ENCODE peak calls at places on chromosomes 5 and 9, in four cellular contexts. P is H9, M is H1, T is mesenchymal stem cell. Q is an unnamed sample.

GRCh38 chr9:81607593-81608288 is 81.6 kb downstream of the TLE1 start:
- DNase-seq in M (no peak), P (no peak), T (no peak), Q (no peak)

GRCh38 chr5:1299961-1300360 is 5.1 kb upstream of the TERT start:
- DNase-seq in M (no peak), T (no peak), P (peak; percentile 18), Q (no peak)

GRCh38 chr5:177300236-177300880 is 3.2 kb downstream of the RAB24 start:
- DNase-seq in P (peak; percentile 70), M (no peak), T (peak; percentile 94), Q (no peak)

GRCh38 chr9:95746408-95747165 is 128.9 kb upstream of the ERCC6L2 start:
- DNase-seq in T (no peak), P (no peak), M (no peak), Q (no peak)

GRCh38 chr9:12494411-12494810 is 198.8 kb upstream of the TYRP1 start:
- DNase-seq in T (no peak), P (no peak), M (no peak), Q (no peak)

GRCh38 chr5:172151661-172152210 is 36.3 kb downstream of the STK10 start:
- DNase-seq in M (no peak), P (no peak), T (no peak), Q (no peak)

GRCh38 chr5:11905209-11905608 is 963 bp upstream of the CTNND2 start:
- DNase-seq in M (no peak), T (no peak), P (no peak), Q (no peak)

GRCh38 chr9:3467593-3468219 is 58.1 kb downstream of the RFX3 start:
- DNase-seq in T (peak; percentile 79), M (no peak), P (peak; percentile 64), Q (peak; percentile 33)

GRCh38 chr5:76766746-76767145 is 50.8 kb downstream of the F2R start:
- DNase-seq in P (no peak), M (no peak), T (peak; percentile 36), Q (no peak)

GRCh38 chr5:129069316-129069715 is 25.2 kb upstream of the ISOC1 start:
- DNase-seq in P (no peak), T (no peak), M (no peak), Q (no peak)

GRCh38 chr5:72366324-72366976 is 46.3 kb downstream of the PTCD2 start:
- DNase-seq in M (no peak), T (peak; percentile 71), P (peak; percentile 48), Q (peak; percentile 61)

GRCh38 chr5:158287643-158288228 is 428.8 kb upstream of the CLINT1 start:
- DNase-seq in T (peak; percentile 67), M (no peak), P (no peak), Q (no peak)

GRCh38 chr9:102032614-102033013 is 294.2 kb upstream of the GRIN3A start:
- DNase-seq in M (no peak), P (no peak), T (no peak), Q (no peak)

GRCh38 chr9:79023134-79023577 is 548.6 kb upstream of the TLE4 start:
- DNase-seq in M (no peak), P (no peak), T (peak; percentile 87), Q (no peak)

DNA sequence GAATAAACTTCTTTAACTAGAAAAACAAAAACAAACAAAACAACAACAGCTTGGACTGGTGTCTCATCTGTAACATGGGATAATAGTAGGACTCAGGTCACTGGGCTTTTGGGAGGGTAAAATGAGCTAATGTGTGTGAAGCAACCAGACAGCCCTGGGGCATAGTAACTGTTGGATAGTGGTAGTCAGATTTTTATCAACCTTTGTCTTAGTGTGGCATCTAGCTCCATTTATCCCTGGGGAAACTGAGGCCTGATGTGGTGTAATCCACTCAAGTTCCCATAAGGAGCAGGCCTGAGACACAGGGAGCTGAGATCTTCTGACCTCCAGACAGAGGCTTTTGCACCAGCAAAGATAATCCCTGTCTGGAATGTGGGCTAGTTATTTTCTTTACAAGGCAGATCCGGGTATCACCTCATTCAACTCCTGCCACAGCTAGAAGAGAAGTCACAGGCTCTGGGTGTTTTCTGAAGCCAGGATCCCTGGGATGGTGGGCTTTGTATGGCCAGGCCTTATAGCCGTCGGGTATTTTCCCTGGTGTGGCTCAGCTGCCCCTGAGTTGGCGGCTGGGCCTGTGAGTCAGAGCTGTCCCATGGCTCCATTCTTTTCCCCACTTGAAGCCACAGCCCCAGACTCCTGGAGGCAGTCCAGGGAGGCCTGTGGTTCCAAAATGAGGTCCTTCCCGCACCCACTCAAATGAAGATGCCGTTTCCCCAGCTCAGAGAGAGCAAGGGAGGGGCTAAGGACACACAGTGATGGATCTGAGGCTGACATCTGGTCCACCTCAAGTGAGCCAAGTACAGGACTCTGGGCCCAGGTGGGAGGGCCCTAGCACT is 26.1 kb upstream of the CSF1R start:
- DNase-seq in P (peak; percentile 28), T (peak; percentile 89), M (peak; percentile 41), Q (peak; percentile 48)
- H2BK15ac ChIP-seq in P (no peak overlapping the region), T (no peak overlapping the region), M (no peak overlapping the region), Q (peak overlapping the region; percentile 80)

DNA sequence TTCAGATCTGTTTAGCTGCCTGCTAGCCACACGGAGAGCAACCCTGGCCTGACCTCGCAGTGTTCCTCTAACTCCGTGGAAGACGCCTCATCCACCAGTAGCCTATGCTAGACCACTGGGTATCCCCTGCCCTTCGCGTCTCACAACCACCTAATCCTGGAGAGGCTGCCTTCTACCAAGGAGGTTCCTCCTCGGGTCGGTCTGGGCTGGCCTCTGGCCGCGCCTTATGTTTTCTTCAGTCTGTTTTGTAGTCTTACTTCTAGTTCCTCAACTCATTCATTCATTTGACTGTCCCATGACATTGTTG is 1.6 kb upstream of the TPM2 start:
- DNase-seq in T (no peak), M (no peak), P (peak; percentile 64), Q (no peak)
- H2BK12ac ChIP-seq in T (peak overlapping the region; percentile 79), M (peak overlapping the region; percentile 45), P (no peak overlapping the region), Q (no peak overlapping the region)

GRCh38 chr9:14731294-14731981 is 8.9 kb upstream of the CER1 start:
- DNase-seq in T (no peak), P (no peak), M (no peak), Q (no peak)
- H2BK15ac ChIP-seq in T (no peak overlapping the region), P (no peak overlapping the region), M (no peak overlapping the region), Q (no peak overlapping the region)

GRCh38 chr9:86274821-86275643 is 7.3 kb downstream of the ISCA1 start:
- DNase-seq in M (no peak), P (no peak), T (no peak), Q (no peak)
- H2BK12ac ChIP-seq in M (no peak overlapping the region), P (no peak overlapping the region), T (no peak overlapping the region), Q (no peak overlapping the region)

GRCh38 chr5:149265559-149265958 is 6.1 kb upstream of the AFAP1L1 start:
- DNase-seq in P (no peak), T (peak; percentile 69), M (no peak), Q (no peak)

GRCh38 chr5:149261246-149261645 is 10.4 kb upstream of the AFAP1L1 start:
- DNase-seq in P (no peak), T (no peak), M (no peak), Q (no peak)

GRCh38 chr5:149262315-149262714 is 9.3 kb upstream of the AFAP1L1 start:
- DNase-seq in P (no peak), T (no peak), M (no peak), Q (no peak)

GRCh38 chr5:149267241-149267973 is 4.3 kb upstream of the AFAP1L1 start:
- DNase-seq in P (no peak), M (no peak), T (no peak), Q (no peak)

DNA sequence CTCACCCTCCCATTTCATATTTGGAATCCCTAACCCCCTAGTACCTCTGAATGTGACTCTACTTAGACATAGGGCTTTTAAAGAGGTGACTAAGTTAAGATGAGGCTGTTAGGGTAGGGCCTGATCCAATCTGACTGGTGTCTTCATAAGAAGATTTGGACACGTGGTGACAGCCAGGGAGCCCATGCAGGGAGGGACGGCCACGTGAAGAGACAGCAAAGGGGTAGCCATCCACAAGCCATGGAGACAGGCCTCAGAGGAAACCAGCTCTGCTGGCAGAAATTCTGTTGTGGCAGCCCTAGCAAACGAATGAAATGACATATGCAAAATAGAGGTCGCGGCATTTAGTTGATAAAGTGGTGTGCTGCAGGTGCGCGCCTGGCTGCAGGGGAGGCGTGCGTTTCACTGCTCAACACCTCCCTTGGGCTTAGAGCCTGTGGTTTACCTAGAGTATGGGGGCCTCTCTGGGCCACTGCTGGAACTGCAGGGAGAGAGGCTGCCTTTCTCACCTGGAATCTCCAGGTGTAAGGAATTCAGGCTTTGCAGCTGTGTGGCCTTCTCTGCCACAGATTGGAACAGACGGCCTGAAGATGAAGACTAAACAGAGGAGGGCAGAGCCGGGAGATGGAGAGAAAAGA is 7.1 kb upstream of the AFAP1L1 start:
- DNase-seq in M (peak; percentile 85), P (peak; percentile 89), T (no peak), Q (peak; percentile 23)
- H2BK15ac ChIP-seq in M (no peak overlapping the region), P (no peak overlapping the region), T (no peak overlapping the region), Q (no peak overlapping the region)

DNA sequence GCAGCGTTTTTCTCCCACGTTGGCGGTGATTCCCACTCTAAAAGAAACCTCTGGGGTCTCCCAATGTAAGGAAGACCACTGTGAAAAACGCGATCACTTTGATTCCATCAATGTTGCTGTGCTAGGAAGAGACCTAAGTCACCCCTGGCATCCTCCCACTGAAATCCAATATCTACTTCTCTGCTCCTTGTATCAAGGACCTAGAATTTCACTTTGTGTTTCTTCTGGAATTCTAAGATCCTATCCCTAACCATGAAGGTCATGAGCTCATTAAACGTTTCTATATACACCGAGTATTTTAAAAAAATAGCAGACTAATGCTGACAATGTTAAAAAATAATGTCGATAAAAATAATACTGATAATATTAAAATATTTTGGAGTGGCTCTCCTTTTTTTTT is 118.8 kb upstream of the MYO10 start:
- DNase-seq in T (no peak), P (no peak), M (no peak), Q (no peak)
- H2BK12ac ChIP-seq in T (no peak overlapping the region), P (no peak overlapping the region), M (no peak overlapping the region), Q (no peak overlapping the region)

GRCh38 chr9:110129460-110129859 is 78.5 kb downstream of the C9orf152 start:
- DNase-seq in T (no peak), P (no peak), M (no peak), Q (no peak)
- H2BK15ac ChIP-seq in T (no peak overlapping the region), P (no peak overlapping the region), M (no peak overlapping the region), Q (no peak overlapping the region)